ENCODE peak calls at places on chromosomes 12 and 14, in five cellular contexts. B is neural progenitor cell, K is endothelial cell of umbilical vein, C is mammary epithelial cell, D is PC-3. M is an unnamed sample.

GRCh38 chr12:19916193-19916498 is 452.2 kb upstream of the PDE3A start:
- DNase-seq in B (no peak), K (peak; percentile 44), C (no peak), D (no peak), M (no peak)

GRCh38 chr14:61511558-61511924 is 183.8 kb upstream of the HIF1A start:
- DNase-seq in B (no peak), K (peak; percentile 21), C (peak; percentile 52), D (no peak), M (no peak)

GRCh38 chr14:21015312-21015711 is 9.5 kb downstream of the NDRG2 start:
- DNase-seq in B (no peak), K (no peak), C (no peak), D (no peak), M (no peak)

GRCh38 chr12:88753074-88753473 is 172.8 kb upstream of the KITLG start:
- DNase-seq in B (no peak), K (peak; percentile 76), C (peak; percentile 11), D (no peak), M (no peak)

GRCh38 chr12:67669925-67670631 is 21.5 kb downstream of the DYRK2 start:
- DNase-seq in B (no peak), K (no peak), C (no peak), D (no peak), M (no peak)

GRCh38 chr12:93115646-93116045 is 186.6 kb upstream of the EEA1 start:
- DNase-seq in B (no peak), K (peak; percentile 55), C (no peak), D (no peak), M (no peak)

GRCh38 chr14:53110103-53110502 is 43.0 kb downstream of the DDHD1 start:
- DNase-seq in B (no peak), K (no peak), C (no peak), D (no peak), M (no peak)

GRCh38 chr12:67774983-67775587 is 126.5 kb downstream of the DYRK2 start:
- DNase-seq in B (no peak), K (no peak), C (peak; percentile 25), D (peak; percentile 60), M (peak; percentile 89)

GRCh38 chr12:55684761-55685370 is 22.8 kb downstream of the ITGA7 start:
- DNase-seq in B (no peak), K (no peak), C (no peak), D (no peak), M (no peak)

GRCh38 chr12:81610955-81611889 is 147.9 kb downstream of the PPFIA2 start:
- DNase-seq in B (peak; percentile 33), K (peak; percentile 2), C (peak; percentile 2), D (peak; percentile 17), M (no peak)

GRCh38 chr14:41302776-41303175 is 303.9 kb upstream of the LRFN5 start:
- DNase-seq in B (peak; percentile 67), K (no peak), C (no peak), D (no peak), M (no peak)

GRCh38 chr14:70858641-70859040 is 48.6 kb upstream of the PCNX1 start:
- DNase-seq in B (peak; percentile 7), K (no peak), C (no peak), D (no peak), M (no peak)

GRCh38 chr14:57746563-57746962 is 119.3 kb downstream of the SLC35F4 start:
- DNase-seq in B (no peak), K (no peak), C (no peak), D (no peak), M (no peak)

GRCh38 chr14:42140001-42140400 is 533.3 kb downstream of the LRFN5 start:
- DNase-seq in B (no peak), K (no peak), C (no peak), D (peak; percentile 40), M (no peak)

GRCh38 chr12:122946690-122947271 is 19.5 kb downstream of the ABCB9 start:
- DNase-seq in B (peak; percentile 31), K (peak; percentile 96), C (peak; percentile 100), D (peak; percentile 99), M (peak; percentile 87)

GRCh38 chr12:121578230-121579189 is 2.3 kb downstream of the KDM2B start:
- DNase-seq in B (peak; percentile 68), K (peak; percentile 34), C (no peak), D (no peak), M (no peak)

GRCh38 chr12:52444647-52445595 is 7.0 kb downstream of the KRT6B start:
- DNase-seq in B (no peak), K (no peak), C (peak; percentile 77), D (peak; percentile 78), M (no peak)

GRCh38 chr14:104119119-104119699 is 19.2 kb upstream of the KIF26A start:
- DNase-seq in B (no peak), K (no peak), C (no peak), D (no peak), M (no peak)

GRCh38 chr14:37056473-37056872 is 115.9 kb downstream of the SLC25A21 start:
- DNase-seq in B (no peak), K (peak; percentile 18), C (peak; percentile 21), D (peak; percentile 19), M (no peak)

GRCh38 chr12:124398578-124399227 is 103.8 kb downstream of the RFLNA start:
- DNase-seq in B (no peak), K (no peak), C (no peak), D (no peak), M (no peak)

GRCh38 chr12:19959353-19959752 is 409.0 kb upstream of the PDE3A start:
- DNase-seq in B (no peak), K (peak; percentile 79), C (no peak), D (no peak), M (no peak)

GRCh38 chr12:84658877-84659276 is 253.7 kb downstream of the SLC6A15 start:
- DNase-seq in B (peak; percentile 10), K (no peak), C (no peak), D (no peak), M (no peak)

GRCh38 chr14:78157855-78158436 is 12.2 kb upstream of the NRXN3 start:
- DNase-seq in B (peak; percentile 71), K (no peak), C (no peak), D (peak; percentile 24), M (no peak)

GRCh38 chr14:102901633-102902032 is 20.8 kb upstream of the AMN start:
- DNase-seq in B (no peak), K (no peak), C (no peak), D (no peak), M (no peak)

GRCh38 chr14:70254476-70254961 is 65.8 kb upstream of the SLC8A3 start:
- DNase-seq in B (peak; percentile 70), K (peak; percentile 30), C (peak; percentile 63), D (peak; percentile 55), M (peak; percentile 28)

GRCh38 chr14:36013483-36013882 is 163.0 kb downstream of the PTCSC3 start:
- DNase-seq in B (no peak), K (no peak), C (no peak), D (no peak), M (no peak)

GRCh38 chr14:99819514-99819913 is 26.3 kb downstream of the EML1 start:
- DNase-seq in B (peak; percentile 62), K (no peak), C (no peak), D (no peak), M (no peak)

GRCh38 chr12:44157359-44157758 is 321.5 kb downstream of the TMEM117 start:
- DNase-seq in B (no peak), K (no peak), C (no peak), D (no peak), M (no peak)

GRCh38 chr12:76586764-76587395 is 27.3 kb upstream of the OSBPL8 start:
- DNase-seq in B (peak; percentile 23), K (peak; percentile 49), C (peak; percentile 43), D (peak; percentile 60), M (no peak)

DNA sequence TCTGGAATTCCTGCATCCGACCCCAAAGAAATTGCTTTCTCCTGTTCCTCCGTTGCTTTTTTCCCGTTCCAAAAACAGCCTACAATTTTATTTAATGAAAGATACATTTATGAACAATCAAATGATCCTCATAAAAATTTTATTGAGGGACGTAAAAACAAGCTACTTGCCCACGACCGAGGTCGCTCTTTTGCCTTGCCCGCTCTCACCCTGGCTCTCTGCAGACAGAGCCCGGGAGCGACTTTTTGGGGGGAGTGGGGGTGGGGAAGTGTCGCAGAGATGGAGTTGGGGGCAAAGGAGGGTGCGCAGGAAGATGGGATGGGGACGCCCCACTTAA is 1.1 kb upstream of the HOXC9 start:
- DNase-seq in B (no peak), K (no peak), C (no peak), D (no peak), M (no peak)
- H3K4me3 ChIP-seq in B (no peak overlapping the region), K (no peak overlapping the region), C (peak overlapping the region; percentile 95), D (peak overlapping the region; percentile 57), M (no peak overlapping the region)

GRCh38 chr14:54450535-54450934 is 9.4 kb upstream of the CNIH1 start:
- DNase-seq in B (no peak), K (no peak), C (peak; percentile 14), D (no peak), M (no peak)

GRCh38 chr14:54451961-54452360 is 10.8 kb upstream of the CNIH1 start:
- DNase-seq in B (no peak), K (no peak), C (no peak), D (no peak), M (no peak)

GRCh38 chr14:54453252-54453651 is 12.1 kb upstream of the CNIH1 start:
- DNase-seq in B (no peak), K (no peak), C (peak; percentile 51), D (no peak), M (no peak)

GRCh38 chr14:54447231-54447692 is 6.1 kb upstream of the CNIH1 start:
- DNase-seq in B (no peak), K (no peak), C (peak; percentile 79), D (peak; percentile 94), M (peak; percentile 84)

DNA sequence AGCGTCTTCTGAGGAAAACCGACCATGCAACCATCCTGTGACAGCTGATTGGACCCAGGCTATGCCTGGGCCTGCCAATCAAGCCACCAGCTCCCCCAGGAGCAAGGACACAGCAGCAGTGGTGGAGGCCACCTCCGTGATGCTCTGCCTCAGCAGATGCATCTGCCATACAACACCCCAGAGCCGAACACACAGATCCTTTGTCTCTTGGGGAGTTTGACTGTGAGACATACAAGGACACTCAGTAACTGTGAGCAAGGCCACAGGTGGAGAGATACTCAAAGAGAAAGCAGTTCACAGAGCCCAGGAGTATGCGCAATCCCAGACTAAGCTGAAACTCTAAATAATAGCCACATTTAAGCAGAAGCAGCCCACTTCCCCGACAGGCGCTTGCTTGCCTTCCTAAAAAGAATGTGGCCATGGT is 10.0 kb upstream of the CNIH1 start:
- DNase-seq in B (no peak), K (no peak), C (no peak), D (no peak), M (no peak)
- H2AFZ ChIP-seq in B (no peak overlapping the region), K (no peak overlapping the region), C (no peak overlapping the region), D (no peak overlapping the region), M (no peak overlapping the region)

GRCh38 chr14:94969766-94970165 is 187.6 kb downstream of the DICER1 start:
- DNase-seq in B (no peak), K (no peak), C (no peak), D (no peak), M (no peak)
- H3K4me3 ChIP-seq in B (no peak overlapping the region), K (no peak overlapping the region), C (no peak overlapping the region), D (no peak overlapping the region), M (no peak overlapping the region)

DNA sequence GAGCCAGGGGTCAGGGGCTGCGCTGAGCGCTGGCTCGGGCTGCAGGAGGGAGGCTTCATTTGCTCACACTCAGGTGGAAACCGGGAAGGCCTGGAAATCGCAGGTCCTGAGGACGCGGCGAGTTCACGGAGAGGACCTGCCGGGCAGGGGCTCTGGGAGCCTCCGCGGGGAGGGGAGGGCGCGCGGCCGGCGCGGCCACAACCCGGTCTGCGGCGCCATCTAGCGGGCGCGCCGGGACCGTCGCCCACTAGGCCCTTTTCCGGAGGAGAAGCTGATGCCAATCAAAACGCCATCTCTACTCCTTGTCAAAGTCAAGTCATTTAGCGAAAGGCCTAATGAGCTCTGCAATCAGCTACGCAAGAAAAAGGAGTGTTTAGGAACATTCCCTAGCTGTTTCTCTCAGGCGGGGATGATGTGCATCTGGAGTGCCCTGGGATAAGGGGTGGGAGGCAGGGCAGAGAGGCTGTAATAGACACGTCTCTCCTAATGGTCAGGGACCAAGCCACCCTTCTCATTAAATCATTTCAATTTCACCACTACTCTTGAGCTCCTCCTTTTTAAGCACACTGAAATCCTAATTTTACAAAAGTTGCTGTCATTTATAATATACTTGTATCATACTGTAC is 885.8 kb upstream of the TMEM132C start:
- DNase-seq in B (peak; percentile 86), K (no peak), C (peak; percentile 21), D (peak; percentile 85), M (no peak)
- H2AFZ ChIP-seq in B (peak overlapping the region; percentile 74), K (no peak overlapping the region), C (peak overlapping the region; percentile 79), D (peak overlapping the region; percentile 89), M (peak overlapping the region; percentile 13)